ENCODE peak calls at places on chromosomes 13 and 19, in ten cellular contexts. W is SW480; J is anterior cingulate cortex; Y is neuronal stem cell; T is amniotic stem cell; D is effector memory CD4-positive, alpha-beta T cell; K is EH; S is HT1080; C is uterus; I is mesendoderm. P is an unnamed sample.

GRCh38 chr13:51435002-51435578 is 17.7 kb downstream of the INTS6 start:
- DNase-seq in I (peak; percentile 11), K (peak; percentile 34), D (no peak), Y (no peak), T (no peak), W (peak; percentile 57), J (no peak), C (no peak), S (no peak), P (no peak)

GRCh38 chr19:12933287-12934072 is at the start of gene FARSA:
- DNase-seq in Y (peak; percentile 80), I (peak; percentile 94), D (peak; percentile 81), K (peak; percentile 90), C (peak; percentile 91), J (peak; percentile 94), S (peak; percentile 84), W (peak; percentile 89), T (peak; percentile 92), P (peak; percentile 94)

GRCh38 chr19:34317311-34317927 is 47.6 kb upstream of the GPI start:
- DNase-seq in T (no peak), K (no peak), D (peak; percentile 32), C (no peak), J (no peak), Y (no peak), S (peak; percentile 11), I (peak; percentile 31), W (peak; percentile 44), P (no peak)

GRCh38 chr13:93945621-93946020 is 533.9 kb downstream of the DCT start:
- DNase-seq in S (no peak), C (no peak), K (no peak), W (no peak), T (no peak), J (no peak), I (no peak), D (no peak), Y (no peak), P (no peak)

GRCh38 chr13:50685491-50685890 is 158.0 kb downstream of the DLEU7 start:
- DNase-seq in I (peak; percentile 29), K (no peak), Y (no peak), J (peak; percentile 77), D (no peak), C (peak; percentile 30), T (no peak), S (peak; percentile 65), W (no peak), P (peak; percentile 58)

GRCh38 chr13:103203750-103204330 is 137.6 kb upstream of the SLC10A2 start:
- DNase-seq in I (no peak), C (no peak), J (no peak), Y (no peak), T (no peak), D (no peak), W (no peak), K (no peak), S (no peak), P (no peak)

GRCh38 chr13:32889986-32890565 is 126.1 kb upstream of the KL start:
- DNase-seq in J (no peak), C (no peak), S (no peak), Y (no peak), W (no peak), D (no peak), I (no peak), K (peak; percentile 50), T (no peak), P (no peak)

GRCh38 chr13:97627566-97627965 is 193.6 kb downstream of the RAP2A start:
- DNase-seq in K (peak; percentile 71), C (peak; percentile 19), W (peak; percentile 53), Y (no peak), J (no peak), S (peak; percentile 93), I (peak; percentile 76), T (peak; percentile 7), D (no peak), P (peak; percentile 20)

GRCh38 chr13:44238011-44238421 is 135.6 kb upstream of the SERP2 start:
- DNase-seq in I (no peak), D (no peak), C (no peak), J (no peak), W (no peak), S (no peak), Y (no peak), K (peak; percentile 54), T (peak; percentile 41), P (no peak)

GRCh38 chr19:17966497-17967257 is at the start of gene KCNN1:
- DNase-seq in T (no peak), C (no peak), J (no peak), D (no peak), Y (no peak), I (no peak), S (no peak), K (no peak), W (no peak), P (peak; percentile 85)

GRCh38 chr13:113950451-113951245 is 23.2 kb downstream of the C13orf46 start:
- DNase-seq in K (no peak), Y (no peak), T (no peak), C (no peak), D (no peak), W (no peak), S (no peak), I (no peak), J (no peak), P (no peak)

GRCh38 chr13:89827552-89827951 is 1519.9 kb upstream of the MIR17HG start:
- DNase-seq in C (no peak), J (no peak), W (no peak), Y (no peak), S (peak; percentile 15), T (no peak), K (no peak), I (peak; percentile 1), D (no peak), P (no peak)

GRCh38 chr19:31402529-31402928 is 53.3 kb upstream of the TSHZ3 start:
- DNase-seq in W (no peak), T (no peak), K (no peak), J (no peak), D (no peak), S (no peak), C (no peak), I (no peak), Y (no peak), P (no peak)

GRCh38 chr19:13154241-13154778 is 4.1 kb downstream of the IER2 start:
- DNase-seq in W (peak; percentile 84), C (peak; percentile 98), T (peak; percentile 86), K (peak; percentile 96), D (no peak), S (peak; percentile 62), I (peak; percentile 72), Y (peak; percentile 46), J (no peak), P (peak; percentile 64)

GRCh38 chr19:10346509-10346908 is 7.1 kb upstream of the ICAM3 start:
- DNase-seq in W (no peak), J (no peak), I (no peak), S (no peak), K (peak; percentile 19), C (no peak), Y (no peak), T (no peak), D (no peak), P (no peak)